ENCODE peak calls at places on chromosomes 7 and 10, in five cellular contexts. One of them, this sample, is unnamed.

GRCh38 chr7:66671034-66671433 is 42.4 kb downstream of the KCTD7 start:
- DNase-seq in H9: no peak
- DNase-seq in GM04504: no peak
- DNase-seq in kidney tubule cell: no peak
- DNase-seq in fibroblast of lung: no peak
- DNase-seq in this sample: no peak

GRCh38 chr7:128060018-128060417 is 28.8 kb upstream of the LRRC4 start:
- DNase-seq in kidney tubule cell: no peak
- DNase-seq in H9: no peak
- DNase-seq in fibroblast of lung: no peak
- DNase-seq in GM04504: no peak
- DNase-seq in this sample: no peak

GRCh38 chr10:43249151-43249961 is 17.5 kb downstream of the RASGEF1A start:
- DNase-seq in kidney tubule cell: no peak
- DNase-seq in fibroblast of lung: no peak
- DNase-seq in H9: peak; percentile 23
- DNase-seq in GM04504: no peak
- DNase-seq in this sample: no peak

GRCh38 chr7:379456-380225 is 89.7 kb downstream of the FOXL3 start:
- DNase-seq in GM04504: no peak
- DNase-seq in fibroblast of lung: no peak
- DNase-seq in H9: peak; percentile 75
- DNase-seq in kidney tubule cell: peak; percentile 14
- DNase-seq in this sample: no peak

GRCh38 chr10:68327889-68328786 is 3.7 kb upstream of the HNRNPH3 start:
- DNase-seq in kidney tubule cell: peak; percentile 64
- DNase-seq in H9: no peak
- DNase-seq in fibroblast of lung: peak; percentile 68
- DNase-seq in GM04504: peak; percentile 69
- DNase-seq in this sample: no peak

GRCh38 chr7:16223963-16224707 is 197.2 kb downstream of the CRPPA start:
- DNase-seq in GM04504: no peak
- DNase-seq in H9: no peak
- DNase-seq in fibroblast of lung: no peak
- DNase-seq in kidney tubule cell: no peak
- DNase-seq in this sample: no peak

GRCh38 chr10:72691470-72692056 is 380 bp upstream of the MCU start:
- DNase-seq in kidney tubule cell: no peak
- DNase-seq in H9: peak; percentile 97
- DNase-seq in fibroblast of lung: peak; percentile 93
- DNase-seq in GM04504: no peak
- DNase-seq in this sample: peak; percentile 73

GRCh38 chr10:48899781-48900180 is 39.9 kb downstream of the LRRC18 start:
- DNase-seq in kidney tubule cell: no peak
- DNase-seq in GM04504: no peak
- DNase-seq in H9: no peak
- DNase-seq in fibroblast of lung: no peak
- DNase-seq in this sample: no peak

GRCh38 chr10:100728928-100729876 is 16.2 kb upstream of the PAX2 start:
- DNase-seq in kidney tubule cell: peak; percentile 88
- DNase-seq in H9: peak; percentile 85
- DNase-seq in GM04504: no peak
- DNase-seq in fibroblast of lung: peak; percentile 19
- DNase-seq in this sample: no peak

GRCh38 chr10:130301026-130301892 is 165.1 kb downstream of the GLRX3 start:
- DNase-seq in kidney tubule cell: peak; percentile 69
- DNase-seq in fibroblast of lung: peak; percentile 20
- DNase-seq in H9: no peak
- DNase-seq in GM04504: no peak
- DNase-seq in this sample: no peak

GRCh38 chr7:132309102-132309805 is 267.0 kb downstream of the PLXNA4 start:
- DNase-seq in GM04504: no peak
- DNase-seq in H9: no peak
- DNase-seq in fibroblast of lung: no peak
- DNase-seq in kidney tubule cell: no peak
- DNase-seq in this sample: no peak

GRCh38 chr10:60099998-60100747 is 193.8 kb upstream of the CCDC6 start:
- DNase-seq in GM04504: no peak
- DNase-seq in fibroblast of lung: peak; percentile 49
- DNase-seq in H9: no peak
- DNase-seq in kidney tubule cell: peak; percentile 60
- DNase-seq in this sample: no peak

GRCh38 chr7:50308301-50309129 is 4.0 kb downstream of the IKZF1 start:
- DNase-seq in fibroblast of lung: no peak
- DNase-seq in kidney tubule cell: no peak
- DNase-seq in GM04504: no peak
- DNase-seq in H9: no peak
- DNase-seq in this sample: no peak

GRCh38 chr7:4204530-4205165 is 477.4 kb upstream of the FOXK1 start:
- DNase-seq in fibroblast of lung: no peak
- DNase-seq in kidney tubule cell: no peak
- DNase-seq in H9: peak; percentile 86
- DNase-seq in GM04504: no peak
- DNase-seq in this sample: no peak

GRCh38 chr10:42744134-42744701 is 38.4 kb upstream of the BMS1 start:
- DNase-seq in GM04504: no peak
- DNase-seq in H9: no peak
- DNase-seq in kidney tubule cell: no peak
- DNase-seq in fibroblast of lung: no peak
- DNase-seq in this sample: no peak

GRCh38 chr7:4641667-4642467 is 40.2 kb upstream of the FOXK1 start:
- DNase-seq in GM04504: peak; percentile 84
- DNase-seq in kidney tubule cell: peak; percentile 95
- DNase-seq in fibroblast of lung: peak; percentile 86
- DNase-seq in H9: peak; percentile 92
- DNase-seq in this sample: peak; percentile 51

GRCh38 chr10:11214407-11214806 is 196.7 kb downstream of the CELF2 start:
- DNase-seq in kidney tubule cell: no peak
- DNase-seq in GM04504: no peak
- DNase-seq in fibroblast of lung: no peak
- DNase-seq in H9: no peak
- DNase-seq in this sample: no peak

GRCh38 chr7:128189231-128189930 is 51.7 kb upstream of the LEP start:
- DNase-seq in fibroblast of lung: no peak
- DNase-seq in kidney tubule cell: no peak
- DNase-seq in GM04504: no peak
- DNase-seq in H9: peak; percentile 24
- DNase-seq in this sample: no peak

GRCh38 chr7:90334193-90334843 is 12.2 kb upstream of the GTPBP10 start:
- DNase-seq in GM04504: no peak
- DNase-seq in kidney tubule cell: no peak
- DNase-seq in fibroblast of lung: no peak
- DNase-seq in H9: no peak
- DNase-seq in this sample: no peak

GRCh38 chr7:12570148-12570528 is 382 bp upstream of the SCIN start:
- DNase-seq in H9: no peak
- DNase-seq in fibroblast of lung: no peak
- DNase-seq in GM04504: no peak
- DNase-seq in kidney tubule cell: peak; percentile 67
- DNase-seq in this sample: no peak

GRCh38 chr7:93293222-93293621 is 61.1 kb downstream of the VPS50 start:
- DNase-seq in GM04504: no peak
- DNase-seq in H9: no peak
- DNase-seq in fibroblast of lung: no peak
- DNase-seq in kidney tubule cell: no peak
- DNase-seq in this sample: no peak

GRCh38 chr10:79025113-79025832 is 43.5 kb upstream of the ZMIZ1 start:
- DNase-seq in kidney tubule cell: no peak
- DNase-seq in fibroblast of lung: peak; percentile 6
- DNase-seq in H9: no peak
- DNase-seq in GM04504: no peak
- DNase-seq in this sample: no peak

GRCh38 chr7:82633592-82633991 is 190.0 kb upstream of the CACNA2D1 start:
- DNase-seq in fibroblast of lung: no peak
- DNase-seq in kidney tubule cell: no peak
- DNase-seq in H9: no peak
- DNase-seq in GM04504: no peak
- DNase-seq in this sample: no peak